ENCODE peak calls at places on chromosomes 5 and 9, in ten cellular contexts. H, G, C, L, K, X, E, U, Q and S are unnamed samples.

GRCh38 chr9:111036068-111036789 is 2.0 kb downstream of the LPAR1 start:
- DNase-seq in H (no peak), G (peak), C (peak), L (peak), K (no peak), X (no peak), E (peak), U (peak), Q (peak), S (no peak)

GRCh38 chr5:66814146-66814991 is 218.2 kb downstream of the MAST4 start:
- DNase-seq in H (peak), G (peak), C (peak), L (peak), K (no peak), X (peak), E (peak), U (peak), Q (peak), S (peak)

GRCh38 chr5:176545737-176546509 is 3.2 kb upstream of the CDHR2 start:
- DNase-seq in H (no peak), G (no peak), C (no peak), L (no peak), K (no peak), X (no peak), E (no peak), U (no peak), Q (no peak), S (no peak)

GRCh38 chr5:174723315-174723978 is 935 bp upstream of the MSX2 start:
- DNase-seq in H (no peak), G (no peak), C (no peak), L (no peak), K (no peak), X (no peak), E (no peak), U (no peak), Q (no peak), S (no peak)

GRCh38 chr5:90932052-90932699 is 373.6 kb downstream of the ADGRV1 start:
- DNase-seq in H (peak), G (peak), C (peak), L (peak), K (no peak), X (no peak), E (peak), U (peak), Q (peak), S (peak)

GRCh38 chr5:65858316-65858715 is 68.1 kb upstream of the ERBIN start:
- DNase-seq in H (no peak), G (no peak), C (peak), L (no peak), K (no peak), X (no peak), E (peak), U (no peak), Q (no peak), S (no peak)

GRCh38 chr9:19922476-19923118 is 133.8 kb upstream of the SLC24A2 start:
- DNase-seq in H (no peak), G (peak), C (peak), L (peak), K (no peak), X (no peak), E (peak), U (peak), Q (no peak), S (no peak)

GRCh38 chr9:135070964-135071735 is 16.3 kb upstream of the OLFM1 start:
- DNase-seq in H (no peak), G (no peak), C (no peak), L (no peak), K (no peak), X (no peak), E (no peak), U (no peak), Q (no peak), S (no peak)

GRCh38 chr5:14066326-14066725 is 76.8 kb upstream of the TRIO start:
- DNase-seq in H (no peak), G (no peak), C (no peak), L (no peak), K (no peak), X (no peak), E (no peak), U (no peak), Q (no peak), S (no peak)

GRCh38 chr9:123339666-123340414 is 16.2 kb upstream of the CRB2 start:
- DNase-seq in H (peak), G (no peak), C (no peak), L (no peak), K (no peak), X (no peak), E (no peak), U (no peak), Q (no peak), S (peak)

GRCh38 chr5:67693956-67694564 is 497.5 kb upstream of the CD180 start:
- DNase-seq in H (no peak), G (no peak), C (peak), L (peak), K (no peak), X (no peak), E (peak), U (peak), Q (peak), S (no peak)

GRCh38 chr5:32960340-32961065 is 249.4 kb downstream of the NPR3 start:
- DNase-seq in H (no peak), G (no peak), C (peak), L (peak), K (no peak), X (no peak), E (peak), U (no peak), Q (no peak), S (no peak)

GRCh38 chr5:69312459-69313160 is 20.0 kb downstream of the CCDC125 start:
- DNase-seq in H (no peak), G (no peak), C (no peak), L (no peak), K (no peak), X (no peak), E (no peak), U (no peak), Q (no peak), S (no peak)

GRCh38 chr5:98510111-98510510 is 263.4 kb upstream of the RGMB start:
- DNase-seq in H (no peak), G (peak), C (peak), L (no peak), K (no peak), X (no peak), E (peak), U (no peak), Q (no peak), S (no peak)

GRCh38 chr5:133977858-133978257 is 9.4 kb upstream of the C5orf15 start:
- DNase-seq in H (no peak), G (no peak), C (peak), L (peak), K (no peak), X (no peak), E (peak), U (no peak), Q (no peak), S (no peak)

GRCh38 chr9:120931278-120932085 is 4.9 kb upstream of the TRAF1 start:
- DNase-seq in H (peak), G (no peak), C (peak), L (peak), K (no peak), X (peak), E (peak), U (peak), Q (peak), S (peak)